ENCODE peak calls at places on chromosomes 6 and 20, in ten cellular contexts. U, Y, X, N, W, F, Z, A, G and D are unnamed samples.

GRCh38 chr20:38626921-38627659 is 25.5 kb downstream of the ARHGAP40 start:
- DNase-seq in U (no peak), Y (no peak), X (no peak), N (no peak), W (no peak), F (no peak), Z (no peak), A (no peak), G (no peak), D (no peak)

GRCh38 chr6:155770856-155771255 is 315.2 kb upstream of the NOX3 start:
- DNase-seq in U (no peak), Y (no peak), X (no peak), N (no peak), W (no peak), F (no peak), Z (no peak), A (no peak), G (no peak), D (no peak)

GRCh38 chr20:4721719-4722118 is at the start of gene PRND:
- DNase-seq in U (no peak), Y (no peak), X (no peak), N (no peak), W (no peak), F (no peak), Z (no peak), A (no peak), G (no peak), D (no peak)

GRCh38 chr20:63536241-63536977 is 767 bp downstream of the PTK6 start:
- DNase-seq in U (no peak), Y (peak; percentile 43), X (no peak), N (no peak), W (peak; percentile 39), F (no peak), Z (peak; percentile 33), A (no peak), G (peak; percentile 29), D (no peak)

GRCh38 chr6:89589297-89590074 is 49.1 kb downstream of the LYRM2 start:
- DNase-seq in U (no peak), Y (no peak), X (no peak), N (peak; percentile 66), W (no peak), F (no peak), Z (no peak), A (no peak), G (no peak), D (no peak)

GRCh38 chr20:16350465-16350864 is 222.8 kb downstream of the KIF16B start:
- DNase-seq in U (no peak), Y (no peak), X (no peak), N (no peak), W (peak; percentile 60), F (no peak), Z (no peak), A (no peak), G (peak; percentile 50), D (no peak)

GRCh38 chr6:66179363-66179762 is 472.3 kb upstream of the EYS start:
- DNase-seq in U (no peak), Y (no peak), X (no peak), N (no peak), W (peak; percentile 62), F (no peak), Z (no peak), A (no peak), G (peak; percentile 47), D (no peak)

GRCh38 chr20:24779886-24780285 is 169.2 kb upstream of the CST7 start:
- DNase-seq in U (no peak), Y (no peak), X (no peak), N (peak; percentile 7), W (no peak), F (no peak), Z (no peak), A (no peak), G (no peak), D (no peak)

GRCh38 chr6:599946-600448 is 56.9 kb downstream of the HUS1B start:
- DNase-seq in U (no peak), Y (no peak), X (no peak), N (no peak), W (no peak), F (no peak), Z (no peak), A (no peak), G (no peak), D (no peak)

GRCh38 chr20:43681991-43682410 is 15.1 kb downstream of the MYBL2 start:
- DNase-seq in U (no peak), Y (no peak), X (no peak), N (no peak), W (no peak), F (peak; percentile 81), Z (no peak), A (no peak), G (no peak), D (no peak)

GRCh38 chr6:159038914-159039884 is 5.6 kb downstream of the TAGAP start:
- DNase-seq in U (no peak), Y (no peak), X (no peak), N (no peak), W (peak; percentile 55), F (peak; percentile 60), Z (no peak), A (no peak), G (peak; percentile 38), D (no peak)

GRCh38 chr6:113564401-113565161 is 292.6 kb upstream of the MARCKS start:
- DNase-seq in U (no peak), Y (peak; percentile 54), X (no peak), N (peak; percentile 94), W (peak; percentile 99), F (peak; percentile 18), Z (peak; percentile 94), A (peak; percentile 84), G (peak; percentile 92), D (peak; percentile 45)

GRCh38 chr6:148818939-148819575 is 72.2 kb downstream of the UST start:
- DNase-seq in U (no peak), Y (no peak), X (no peak), N (peak; percentile 66), W (no peak), F (no peak), Z (no peak), A (no peak), G (no peak), D (no peak)

GRCh38 chr6:149335924-149336323 is 18.4 kb downstream of the TAB2 start:
- DNase-seq in U (peak; percentile 43), Y (no peak), X (no peak), N (no peak), W (peak; percentile 76), F (no peak), Z (no peak), A (no peak), G (peak; percentile 69), D (no peak)

GRCh38 chr20:58612021-58612700 is 38.9 kb upstream of the STX16 start:
- DNase-seq in U (no peak), Y (no peak), X (no peak), N (no peak), W (no peak), F (no peak), Z (no peak), A (no peak), G (no peak), D (no peak)

GRCh38 chr20:49231461-49231860 is 12.2 kb downstream of the DDX27 start:
- DNase-seq in U (no peak), Y (no peak), X (no peak), N (no peak), W (no peak), F (no peak), Z (no peak), A (no peak), G (no peak), D (no peak)

GRCh38 chr6:148689168-148689567 is 57.7 kb upstream of the UST start:
- DNase-seq in U (no peak), Y (no peak), X (no peak), N (no peak), W (no peak), F (no peak), Z (no peak), A (no peak), G (peak; percentile 60), D (no peak)

GRCh38 chr6:139376054-139376355 is 1.6 kb upstream of the CITED2 start:
- DNase-seq in U (peak; percentile 57), Y (no peak), X (no peak), N (no peak), W (peak; percentile 79), F (no peak), Z (peak; percentile 39), A (peak; percentile 52), G (no peak), D (no peak)

GRCh38 chr6:85404497-85405174 is 45.2 kb upstream of the NT5E start:
- DNase-seq in U (peak; percentile 72), Y (peak; percentile 63), X (no peak), N (no peak), W (peak; percentile 93), F (no peak), Z (no peak), A (peak; percentile 90), G (peak; percentile 95), D (no peak)

GRCh38 chr6:105192707-105193465 is 13.1 kb upstream of the POPDC3 start:
- DNase-seq in U (no peak), Y (no peak), X (no peak), N (no peak), W (peak; percentile 95), F (no peak), Z (no peak), A (no peak), G (peak; percentile 78), D (no peak)

GRCh38 chr20:62119591-62120364 is 2.5 kb upstream of the LSM14B start:
- DNase-seq in U (no peak), Y (no peak), X (no peak), N (no peak), W (no peak), F (no peak), Z (peak; percentile 81), A (no peak), G (no peak), D (no peak)

GRCh38 chr20:50399003-50399916 is 110.9 kb upstream of the PTPN1 start:
- DNase-seq in U (no peak), Y (no peak), X (no peak), N (no peak), W (peak; percentile 56), F (no peak), Z (peak; percentile 94), A (no peak), G (peak; percentile 51), D (peak; percentile 81)

GRCh38 chr6:114187563-114187962 is 155.3 kb downstream of the HS3ST5 start:
- DNase-seq in U (no peak), Y (no peak), X (no peak), N (no peak), W (no peak), F (no peak), Z (no peak), A (no peak), G (no peak), D (no peak)

GRCh38 chr6:3208775-3209113 is 18.7 kb downstream of the TUBB2B start:
- DNase-seq in U (no peak), Y (no peak), X (no peak), N (no peak), W (no peak), F (no peak), Z (no peak), A (no peak), G (no peak), D (no peak)

GRCh38 chr20:17808357-17808756 is 108.6 kb downstream of the BANF2 start:
- DNase-seq in U (no peak), Y (peak; percentile 39), X (no peak), N (no peak), W (peak; percentile 68), F (no peak), Z (peak; percentile 75), A (peak; percentile 75), G (peak; percentile 48), D (peak; percentile 52)

GRCh38 chr20:20499469-20499868 is 131.6 kb downstream of the INSM1 start:
- DNase-seq in U (no peak), Y (no peak), X (no peak), N (no peak), W (no peak), F (no peak), Z (no peak), A (no peak), G (no peak), D (no peak)

GRCh38 chr6:79657238-79657637 is 26.1 kb downstream of the SH3BGRL2 start:
- DNase-seq in U (no peak), Y (no peak), X (no peak), N (no peak), W (no peak), F (no peak), Z (no peak), A (no peak), G (no peak), D (no peak)

GRCh38 chr6:40721252-40721936 is 134.2 kb upstream of the LRFN2 start:
- DNase-seq in U (no peak), Y (no peak), X (no peak), N (no peak), W (no peak), F (no peak), Z (no peak), A (no peak), G (no peak), D (no peak)